ENCODE peak calls at places on chromosomes 13 and 19, in nine cellular contexts. P is body of pancreas; N is CD8-positive, alpha-beta T cell; H is tibial nerve; D is left ventricle myocardium inferior; B is OCI-LY7; Z is uterus; V is esophagus muscularis mucosa; C is tibial artery. G is an unnamed sample.

GRCh38 chr13:70253411-70253810 is 145.2 kb upstream of the KLHL1 start:
- DNase-seq in D (no peak), B (no peak), P (no peak), H (no peak), C (no peak), V (no peak), Z (no peak), N (no peak), G (no peak)

GRCh38 chr19:14347999-14348889 is 33.0 kb upstream of the ADGRE5 start:
- DNase-seq in C (peak; percentile 31), Z (peak; percentile 58), B (peak; percentile 71), V (no peak), H (no peak), P (peak; percentile 63), N (peak; percentile 72), D (peak; percentile 62), G (peak; percentile 68)

GRCh38 chr13:36030670-36031331 is 100.4 kb downstream of the DCLK1 start:
- DNase-seq in Z (peak; percentile 38), H (no peak), B (no peak), C (peak; percentile 26), V (no peak), N (no peak), P (no peak), D (no peak), G (no peak)

GRCh38 chr13:74372511-74372910 is 238.3 kb upstream of the KLF12 start:
- DNase-seq in P (no peak), D (no peak), V (no peak), C (no peak), Z (no peak), N (no peak), H (no peak), B (no peak), G (no peak)

GRCh38 chr13:79987323-79987722 is 353.6 kb downstream of the SPRY2 start:
- DNase-seq in H (no peak), N (no peak), B (no peak), C (no peak), P (no peak), Z (no peak), V (no peak), D (no peak), G (peak; percentile 28)

GRCh38 chr19:29372461-29372860 is 153.3 kb upstream of the VSTM2B start:
- DNase-seq in C (no peak), V (no peak), D (no peak), Z (no peak), P (no peak), H (no peak), B (no peak), N (no peak), G (no peak)

GRCh38 chr13:41854758-41855157 is 106.2 kb downstream of the VWA8 start:
- DNase-seq in D (no peak), P (no peak), N (no peak), C (no peak), B (no peak), Z (no peak), V (no peak), H (no peak), G (no peak)

GRCh38 chr19:33186835-33187540 is 7.1 kb upstream of the LRP3 start:
- DNase-seq in H (no peak), N (no peak), Z (no peak), D (no peak), C (no peak), P (no peak), B (no peak), V (no peak), G (peak; percentile 48)

GRCh38 chr13:47611664-47612288 is 389.3 kb downstream of the SUCLA2 start:
- DNase-seq in C (no peak), B (no peak), N (no peak), Z (no peak), P (no peak), V (no peak), H (no peak), D (no peak), G (no peak)

GRCh38 chr19:10254244-10254643 is 2.2 kb downstream of the MRPL4 start:
- DNase-seq in C (no peak), B (no peak), D (no peak), N (no peak), V (no peak), Z (no peak), P (no peak), H (no peak), G (no peak)

GRCh38 chr13:101231751-101232428 is 184.4 kb downstream of the NALCN start:
- DNase-seq in H (no peak), C (no peak), D (no peak), Z (no peak), V (no peak), B (no peak), P (no peak), N (no peak), G (no peak)

GRCh38 chr19:38004505-38005223 is 97.7 kb downstream of the SIPA1L3 start:
- DNase-seq in P (peak; percentile 62), N (no peak), D (peak; percentile 77), H (peak; percentile 74), V (peak; percentile 95), C (peak; percentile 92), B (peak; percentile 93), Z (peak; percentile 89), G (peak; percentile 41)

GRCh38 chr13:104143760-104144406 is 1077.7 kb upstream of the SLC10A2 start:
- DNase-seq in D (no peak), Z (no peak), B (no peak), C (no peak), P (peak; percentile 12), H (no peak), V (no peak), N (no peak), G (no peak)

DNA sequence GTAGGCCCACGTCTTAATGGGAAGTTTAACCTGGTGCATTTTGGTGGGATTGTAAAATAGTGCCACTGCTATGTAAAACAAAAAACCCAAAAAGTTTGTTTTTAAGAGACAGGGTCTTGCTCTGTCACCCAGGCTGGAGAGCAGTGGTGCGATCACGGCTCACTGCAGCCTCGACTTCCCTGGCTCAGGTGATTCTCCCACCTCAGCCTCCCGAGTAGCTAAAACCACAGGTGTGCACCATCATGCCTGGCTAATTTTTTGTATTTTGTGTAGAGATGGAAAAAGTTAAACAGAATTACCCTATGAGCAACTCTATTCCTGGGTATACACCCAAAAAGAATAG is 820 bp upstream of the REXO1 start:
- DNase-seq in C (no peak), N (no peak), Z (no peak), V (no peak), D (no peak), P (no peak), H (no peak), B (no peak), G (no peak)
- H3K4me1 ChIP-seq in C (peaks cover 44% of the 10 kb centered on the region), N (peaks cover 72% of the 10 kb centered on the region), Z (no peaks in the 10 kb centered on the region), V (peaks cover 61% of the 10 kb centered on the region), D (peaks cover 65% of the 10 kb centered on the region), P (peaks cover 50% of the 10 kb centered on the region), H (peaks cover 36% of the 10 kb centered on the region), B (peaks cover 32% of the 10 kb centered on the region), G (peaks cover 9% of the 10 kb centered on the region)

GRCh38 chr13:98525452-98525851 is 51.5 kb downstream of the STK24 start:
- DNase-seq in B (no peak), C (no peak), Z (no peak), D (no peak), N (no peak), H (no peak), P (no peak), V (no peak), G (no peak)

GRCh38 chr13:98529171-98529570 is 47.7 kb downstream of the STK24 start:
- DNase-seq in D (no peak), P (no peak), C (no peak), N (no peak), B (no peak), V (no peak), Z (no peak), H (no peak), G (no peak)

GRCh38 chr13:98528663-98529064 is 48.2 kb downstream of the STK24 start:
- DNase-seq in H (no peak), P (no peak), Z (no peak), C (no peak), N (no peak), V (no peak), D (no peak), B (no peak), G (no peak)

GRCh38 chr13:98525852-98526512 is 50.9 kb downstream of the STK24 start:
- DNase-seq in C (no peak), P (no peak), B (no peak), N (no peak), Z (no peak), D (no peak), V (no peak), H (no peak), G (no peak)

DNA sequence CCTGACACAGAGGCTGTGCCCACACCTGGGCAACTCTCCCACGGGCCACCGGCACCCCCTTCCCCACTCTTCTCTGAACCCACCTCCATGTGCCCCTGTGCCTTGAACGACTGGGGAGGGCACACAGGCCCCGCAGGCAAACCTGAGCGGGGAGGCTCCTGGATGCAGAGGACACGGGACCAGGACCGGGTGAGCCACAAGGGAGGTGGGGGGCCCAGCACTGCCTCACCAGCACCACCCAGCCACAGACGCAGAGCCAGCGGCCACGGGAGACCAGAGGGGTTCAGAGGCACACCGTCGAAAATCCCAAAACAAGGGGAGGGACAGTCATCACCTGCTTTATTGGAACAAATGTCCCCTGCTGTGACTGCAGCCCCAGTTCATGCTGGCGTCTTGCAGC is 49.4 kb downstream of the STK24 start:
- DNase-seq in V (no peak), C (no peak), N (no peak), P (no peak), B (no peak), D (no peak), Z (no peak), H (no peak), G (no peak)
- H3K4me1 ChIP-seq in V (peaks cover 73% of the 10 kb centered on the region), C (peaks cover 18% of the 10 kb centered on the region), N (peaks cover 67% of the 10 kb centered on the region), P (peaks cover 39% of the 10 kb centered on the region), B (peaks cover 28% of the 10 kb centered on the region), D (peaks cover 89% of the 10 kb centered on the region), Z (peaks cover 9% of the 10 kb centered on the region), H (peaks cover 9% of the 10 kb centered on the region), G (peaks cover 28% of the 10 kb centered on the region)

GRCh38 chr13:110592670-110593069 is 22.7 kb upstream of the NAXD start:
- DNase-seq in P (no peak), C (no peak), N (no peak), B (no peak), V (no peak), Z (no peak), H (no peak), D (no peak), G (no peak)
- H3K4me1 ChIP-seq in P (no peaks in the 10 kb centered on the region), C (no peaks in the 10 kb centered on the region), N (no peaks in the 10 kb centered on the region), B (no peaks in the 10 kb centered on the region), V (no peaks in the 10 kb centered on the region), Z (no peaks in the 10 kb centered on the region), H (no peaks in the 10 kb centered on the region), D (no peaks in the 10 kb centered on the region), G (no peaks in the 10 kb centered on the region)

GRCh38 chr13:92535222-92536006 is 691.2 kb upstream of the GPC6 start:
- DNase-seq in B (no peak), H (no peak), P (no peak), Z (no peak), V (no peak), D (no peak), N (no peak), C (no peak), G (no peak)

GRCh38 chr13:92538164-92538563 is 688.4 kb upstream of the GPC6 start:
- DNase-seq in P (no peak), H (no peak), N (no peak), V (no peak), B (no peak), Z (no peak), D (no peak), C (no peak), G (no peak)

DNA sequence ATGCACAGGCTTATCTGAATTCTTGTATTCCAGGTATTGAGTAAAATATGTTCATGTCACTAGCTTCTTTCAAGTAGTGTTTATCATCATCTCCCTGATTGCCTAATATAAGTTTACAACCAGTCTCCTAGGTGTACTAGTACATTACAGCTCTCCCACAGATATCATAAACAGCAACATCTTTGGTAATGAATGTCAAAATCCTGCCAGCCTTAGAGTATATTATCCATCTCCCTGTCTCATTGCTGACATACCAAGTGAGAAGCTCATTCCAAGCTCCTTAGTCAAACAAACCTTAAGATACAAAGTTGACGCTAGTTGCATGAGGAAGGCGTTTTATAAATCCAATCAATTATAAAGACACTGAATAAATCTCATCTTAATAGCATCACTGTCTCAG is 689.1 kb upstream of the GPC6 start:
- DNase-seq in C (no peak), V (no peak), D (no peak), B (no peak), P (no peak), H (no peak), N (no peak), Z (no peak), G (no peak)
- H3K4me1 ChIP-seq in C (no peaks in the 10 kb centered on the region), V (no peaks in the 10 kb centered on the region), D (no peaks in the 10 kb centered on the region), B (no peaks in the 10 kb centered on the region), P (no peaks in the 10 kb centered on the region), H (no peaks in the 10 kb centered on the region), N (no peaks in the 10 kb centered on the region), Z (no peaks in the 10 kb centered on the region), G (no peaks in the 10 kb centered on the region)